ENCODE peak calls at places on chromosome 4, in nine cellular contexts. Y, K, P, F, A, Q, C, L and N are unnamed samples.

GRCh38 chr4:82776925-82777542 is 21.6 kb downstream of the SCD5 start:
- DNase-seq in K (no peak), L (no peak), Q (no peak), P (peak; percentile 24), Y (no peak), C (no peak), A (no peak), F (no peak), N (no peak)

GRCh38 chr4:142416121-142416520 is 430.0 kb downstream of the INPP4B start:
- DNase-seq in K (no peak), A (no peak), Y (no peak), P (no peak), C (no peak), F (no peak), L (no peak), Q (no peak), N (no peak)

GRCh38 chr4:164579270-164579942 is 174.5 kb upstream of the SMIM31 start:
- DNase-seq in P (no peak), Q (no peak), C (no peak), K (no peak), Y (no peak), A (no peak), L (no peak), F (no peak), N (no peak)

GRCh38 chr4:141871086-141871485 is 234.7 kb downstream of the IL15 start:
- DNase-seq in Y (no peak), P (no peak), F (no peak), L (no peak), K (no peak), Q (no peak), C (no peak), A (no peak), N (no peak)

GRCh38 chr4:158571736-158572135 is 50.1 kb downstream of the RXFP1 start:
- DNase-seq in K (no peak), L (no peak), A (no peak), Q (no peak), P (peak; percentile 67), F (peak; percentile 19), Y (no peak), C (no peak), N (no peak)

GRCh38 chr4:67035986-67036385 is 509.3 kb downstream of the CENPC start:
- DNase-seq in P (no peak), L (no peak), Y (no peak), A (no peak), C (no peak), F (no peak), Q (no peak), K (no peak), N (no peak)

GRCh38 chr4:124713213-124713592 is 671 bp upstream of the ANKRD50 start:
- DNase-seq in L (peak; percentile 11), A (peak; percentile 85), C (peak; percentile 66), Q (peak; percentile 84), Y (peak; percentile 71), F (peak; percentile 33), K (peak; percentile 60), P (peak; percentile 85), N (peak; percentile 76)

GRCh38 chr4:108881190-108881589 is 118.3 kb upstream of the ETNPPL start:
- DNase-seq in K (no peak), C (no peak), Q (no peak), P (no peak), L (no peak), A (no peak), Y (no peak), F (no peak), N (no peak)

GRCh38 chr4:1195109-1195671 is 22.8 kb upstream of the SPON2 start:
- DNase-seq in A (peak; percentile 58), Y (peak; percentile 43), F (no peak), Q (peak; percentile 3), P (peak; percentile 35), C (no peak), L (no peak), K (no peak), N (no peak)

GRCh38 chr4:8198206-8198905 is 734 bp upstream of the SH3TC1 start:
- DNase-seq in Q (no peak), A (no peak), P (no peak), C (no peak), F (no peak), Y (no peak), L (no peak), K (peak; percentile 62), N (no peak)

GRCh38 chr4:58515206-58515605 is 1405.0 kb upstream of the IGFBP7 start:
- DNase-seq in K (no peak), Y (no peak), C (no peak), L (no peak), P (no peak), F (no peak), Q (no peak), A (no peak), N (no peak)

GRCh38 chr4:114383721-114384120 is 214.9 kb upstream of the UGT8 start:
- DNase-seq in P (no peak), C (no peak), Y (no peak), L (no peak), F (no peak), K (no peak), A (no peak), Q (no peak), N (no peak)

GRCh38 chr4:74830928-74831327 is 36.6 kb upstream of the BTC start:
- DNase-seq in Q (no peak), A (no peak), F (no peak), P (no peak), L (no peak), Y (no peak), K (no peak), C (no peak), N (no peak)

GRCh38 chr4:22457348-22457747 is 58.5 kb downstream of the ADGRA3 start:
- DNase-seq in K (no peak), Q (no peak), Y (no peak), A (no peak), C (no peak), P (no peak), F (no peak), L (no peak), N (no peak)

GRCh38 chr4:139912423-139912822 is 241.6 kb downstream of the MAML3 start:
- DNase-seq in P (no peak), F (no peak), Q (no peak), L (no peak), K (no peak), C (no peak), Y (no peak), A (no peak), N (no peak)

GRCh38 chr4:113673450-113673849 is 88.1 kb downstream of the CAMK2D start:
- DNase-seq in F (peak; percentile 3), Q (peak; percentile 20), A (no peak), C (peak; percentile 25), L (no peak), K (peak; percentile 16), P (peak; percentile 63), Y (no peak), N (no peak)

GRCh38 chr4:165359501-165359900 is 19.3 kb upstream of the CPE start:
- DNase-seq in F (no peak), C (no peak), P (no peak), A (no peak), L (no peak), Q (no peak), Y (no peak), K (no peak), N (no peak)

GRCh38 chr4:65265526-65265925 is 404.8 kb downstream of the EPHA5 start:
- DNase-seq in L (no peak), C (no peak), A (no peak), P (no peak), K (no peak), Q (no peak), F (no peak), Y (no peak), N (no peak)

GRCh38 chr4:175504316-175504715 is 307.7 kb downstream of the GPM6A start:
- DNase-seq in K (no peak), L (no peak), F (no peak), C (no peak), Y (no peak), A (no peak), Q (no peak), P (no peak), N (no peak)

GRCh38 chr4:89486042-89486441 is 178.4 kb upstream of the GPRIN3 start:
- DNase-seq in Y (no peak), P (no peak), F (no peak), A (no peak), C (peak; percentile 16), L (no peak), Q (peak; percentile 43), K (no peak), N (no peak)

DNA sequence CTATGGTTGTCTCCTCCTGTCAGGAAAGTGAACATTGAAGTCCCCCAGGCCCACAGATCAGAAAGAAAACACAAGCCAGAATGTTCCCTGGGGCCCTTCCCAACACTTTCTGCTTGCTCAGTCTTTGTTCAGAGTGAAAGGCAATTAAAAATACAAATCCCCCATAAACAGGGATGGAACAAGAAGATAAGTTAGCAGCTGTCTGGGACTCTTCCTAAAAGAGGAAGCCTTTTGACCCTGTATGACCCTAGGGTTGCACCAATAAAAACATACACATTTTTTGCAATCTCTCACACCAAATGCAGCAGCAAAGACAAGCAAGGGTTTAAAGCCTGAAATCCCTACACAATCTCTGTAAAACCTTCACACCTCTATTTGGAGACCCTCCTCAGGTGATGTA is 22.6 kb downstream of the IRF2 start:
- DNase-seq in A (no peak), Q (no peak), Y (no peak), F (no peak), K (no peak), L (no peak), C (no peak), P (no peak), N (no peak)
- H3K4me1 ChIP-seq in A (peaks cover 73% of the 10 kb centered on the region), Q (peaks cover 11% of the 10 kb centered on the region), Y (peaks cover 21% of the 10 kb centered on the region), F (peaks cover 11% of the 10 kb centered on the region), K (peaks cover 33% of the 10 kb centered on the region), L (peaks cover 70% of the 10 kb centered on the region), C (peaks cover 82% of the 10 kb centered on the region), P (peaks cover 11% of the 10 kb centered on the region), N (peaks cover 56% of the 10 kb centered on the region)

DNA sequence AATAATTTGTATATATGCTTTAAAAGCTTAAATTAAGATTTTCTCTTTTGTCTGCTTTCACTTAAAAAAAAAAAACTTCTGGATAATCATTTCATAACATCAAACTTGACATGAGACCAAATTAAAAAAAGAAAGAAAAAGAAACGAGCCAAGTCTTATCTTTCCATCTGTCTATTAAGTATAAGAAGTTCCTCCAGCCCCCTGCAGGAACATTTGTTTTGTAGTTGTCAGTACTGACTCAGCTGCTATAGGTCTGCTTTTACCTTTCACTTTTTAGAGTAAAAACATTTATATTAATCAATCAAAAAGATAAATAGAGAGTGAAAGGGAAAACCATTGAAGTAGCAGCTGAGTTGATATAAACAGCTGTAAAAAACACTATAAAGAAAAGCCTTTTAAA is 46.2 kb downstream of the CCDC158 start:
- DNase-seq in Q (no peak), C (no peak), P (no peak), L (no peak), K (no peak), A (no peak), F (no peak), Y (no peak), N (no peak)
- TF ChIP-seq CTCF in Q (no peak), C (no peak), P (no peak), L (no peak), K (no peak), A (no peak), F (no peak), Y (no peak), N (no peak)

GRCh38 chr4:69517674-69518073 is 22.0 kb upstream of the UGT2B4 start:
- DNase-seq in L (no peak), F (no peak), P (no peak), Q (no peak), C (no peak), Y (no peak), K (no peak), A (no peak), N (no peak)
- H3K4me1 ChIP-seq in L (no peaks in the 10 kb centered on the region), F (no peaks in the 10 kb centered on the region), P (no peaks in the 10 kb centered on the region), Q (peaks cover 8% of the 10 kb centered on the region), C (no peaks in the 10 kb centered on the region), Y (no peaks in the 10 kb centered on the region), K (no peaks in the 10 kb centered on the region), A (no peaks in the 10 kb centered on the region), N (no peaks in the 10 kb centered on the region)

GRCh38 chr4:102500371-102501175 is 586 bp upstream of the NFKB1 start:
- DNase-seq in C (peak; percentile 55), K (peak; percentile 52), F (no peak), Q (peak; percentile 69), L (no peak), Y (peak; percentile 53), P (peak; percentile 79), A (peak; percentile 84), N (peak; percentile 56)
- TF ChIP-seq CTCF in C (peak; percentile 15), K (peak; percentile 16), F (no peak), Q (no peak), L (peak; percentile 35), Y (no peak), P (no peak), A (no peak), N (no peak)